ENCODE peak calls at places on chromosomes 4 and X, in four cellular contexts. C is H1, M is spleen, S is HepG2. Z is an unnamed sample. For H3K4me1, the result is how much of the 10 kb centered on the place peaks cover.

GRCh38 chrX:71067727-71068051 is 445 bp downstream of the SNX12 start:
- DNase-seq in C (no peak), M (no peak), S (no peak), Z (no peak)

GRCh38 chrX:9164086-9164485 is 130.2 kb upstream of the FAM9B start:
- DNase-seq in C (no peak), M (no peak), S (no peak), Z (no peak)

GRCh38 chrX:30777575-30777974 is 111.5 kb downstream of the TAB3 start:
- DNase-seq in C (no peak), M (no peak), S (no peak), Z (no peak)

GRCh38 chrX:129359269-129359668 is 164.0 kb downstream of the SMARCA1 start:
- DNase-seq in C (no peak), M (no peak), S (peak), Z (no peak)

GRCh38 chr4:89551191-89551590 is 243.6 kb upstream of the GPRIN3 start:
- DNase-seq in C (no peak), M (no peak), S (no peak), Z (no peak)

GRCh38 chrX:129693343-129693742 is 38.6 kb upstream of the APLN start:
- DNase-seq in C (no peak), M (no peak), S (peak), Z (peak)

GRCh38 chrX:151724563-151725337 is 8.9 kb downstream of the FATE1 start:
- DNase-seq in C (no peak), M (no peak), S (no peak), Z (no peak)

GRCh38 chr4:62816566-62816965 is 1592.7 kb downstream of the TECRL start:
- DNase-seq in C (no peak), M (no peak), S (no peak), Z (no peak)

GRCh38 chr4:98568896-98569663 is 89.3 kb downstream of the TSPAN5 start:
- DNase-seq in C (no peak), M (no peak), S (no peak), Z (no peak)

GRCh38 chr4:53734584-53735363 is 143.5 kb upstream of the LNX1 start:
- DNase-seq in C (no peak), M (no peak), S (no peak), Z (no peak)

GRCh38 chrX:151789179-151789800 is 54.7 kb downstream of the CNGA2 start:
- DNase-seq in C (no peak), M (no peak), S (no peak), Z (peak)

GRCh38 chr4:25466966-25467697 is 90.1 kb downstream of the ANAPC4 start:
- DNase-seq in C (no peak), M (no peak), S (no peak), Z (no peak)

GRCh38 chr4:6834867-6835266 is 52.3 kb downstream of the KIAA0232 start:
- DNase-seq in C (no peak), M (no peak), S (no peak), Z (no peak)

GRCh38 chr4:123806057-123806456 is 409.5 kb downstream of the SPRY1 start:
- DNase-seq in C (no peak), M (no peak), S (no peak), Z (no peak)

GRCh38 chrX:37995428-37995827 is 10.9 kb upstream of the SYTL5 start:
- DNase-seq in C (no peak), M (no peak), S (peak), Z (no peak)

GRCh38 chrX:49268702-49269009 is 937 bp upstream of the PPP1R3F start:
- DNase-seq in C (no peak), M (no peak), S (no peak), Z (no peak)

GRCh38 chrX:27915617-27916016 is 65.6 kb downstream of the DCAF8L1 start:
- DNase-seq in C (no peak), M (no peak), S (no peak), Z (no peak)

GRCh38 chrX:42538405-42538804 is 239.6 kb downstream of the PPP1R2C start:
- DNase-seq in C (no peak), M (no peak), S (peak), Z (no peak)

GRCh38 chr4:108512615-108513505 is 107.5 kb upstream of the RPL34 start:
- DNase-seq in C (peak), M (no peak), S (peak), Z (no peak)

GRCh38 chr4:41640905-41641304 is 102.9 kb downstream of the LIMCH1 start:
- DNase-seq in C (no peak), M (no peak), S (no peak), Z (no peak)

GRCh38 chrX:118360429-118361125 is 14.7 kb downstream of the WDR44 start:
- DNase-seq in C (no peak), M (no peak), S (no peak), Z (no peak)

GRCh38 chr4:3037957-3038451 is 36.3 kb downstream of the HTT-AS start:
- DNase-seq in C (no peak), M (peak), S (no peak), Z (no peak)

GRCh38 chrX:105191878-105192277 is 28.6 kb downstream of the TEX13A start:
- DNase-seq in C (no peak), M (no peak), S (no peak), Z (no peak)

GRCh38 chr4:42596918-42597317 is 60.0 kb downstream of the ATP8A1 start:
- DNase-seq in C (no peak), M (no peak), S (no peak), Z (no peak)

GRCh38 chr4:86595426-86595805 is 1.3 kb downstream of the PTPN13 start:
- DNase-seq in C (no peak), M (no peak), S (no peak), Z (no peak)

GRCh38 chrX:139639253-139639652 is 68.7 kb downstream of the MCF2 start:
- DNase-seq in C (no peak), M (no peak), S (no peak), Z (no peak)

GRCh38 chrX:39063037-39063436 is 261.8 kb downstream of the MID1IP1 start:
- DNase-seq in C (no peak), M (no peak), S (no peak), Z (no peak)

GRCh38 chr4:110460074-110460761 is 15.7 kb upstream of the ENPEP start:
- DNase-seq in C (no peak), M (no peak), S (no peak), Z (no peak)

GRCh38 chrX:7083468-7084396 is 63.8 kb upstream of the STS start:
- DNase-seq in C (no peak), M (no peak), S (no peak), Z (no peak)

DNA sequence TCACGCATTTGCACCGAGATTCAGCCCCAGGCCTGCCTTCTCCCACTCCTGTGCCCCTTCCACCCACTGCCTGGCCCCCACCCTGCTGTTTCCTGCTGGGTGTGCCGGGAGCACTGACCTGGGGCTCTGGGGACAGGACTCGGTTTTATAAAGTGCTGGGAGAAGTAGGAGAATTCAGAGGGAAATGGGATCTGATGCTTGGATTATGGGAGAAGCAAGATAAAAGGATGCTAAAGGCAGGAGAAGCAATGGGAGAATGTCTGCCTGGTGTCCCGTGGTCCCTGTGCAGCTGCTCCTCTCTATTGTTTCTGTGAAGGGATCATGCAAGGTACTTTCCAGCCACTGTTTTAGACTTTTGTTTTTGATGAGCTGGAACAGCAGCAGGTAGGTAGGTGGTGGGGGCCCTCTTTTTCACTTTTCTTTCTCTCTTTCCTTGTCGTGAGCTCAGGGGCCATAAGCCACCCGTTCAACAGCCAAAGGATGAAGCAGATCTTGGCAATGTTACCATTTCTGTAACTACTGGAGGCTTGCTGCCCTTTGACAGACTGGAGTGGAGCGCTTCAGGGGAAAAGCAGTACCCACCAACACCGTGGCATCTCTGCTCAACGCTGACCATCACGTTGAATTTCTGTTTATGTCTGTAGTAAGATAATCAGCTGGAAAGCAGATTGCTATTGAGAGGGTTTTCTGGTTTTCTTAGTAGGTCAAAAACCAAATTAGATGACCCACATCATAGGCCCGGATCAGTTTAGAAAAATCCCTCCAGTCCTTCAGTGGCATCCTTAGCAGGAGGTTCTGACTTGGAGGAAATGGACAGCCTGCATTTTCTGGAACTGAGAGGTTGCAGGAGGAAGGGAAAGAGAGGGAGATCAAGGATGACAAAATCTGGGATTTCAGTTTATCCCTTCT is 63.8 kb upstream of the ENPP6 start:
- DNase-seq in C (no peak), M (no peak), S (no peak), Z (peak)
- TF ChIP-seq POLR2A in C (no peak), M (no peak), S (no peak), Z (no peak)

DNA sequence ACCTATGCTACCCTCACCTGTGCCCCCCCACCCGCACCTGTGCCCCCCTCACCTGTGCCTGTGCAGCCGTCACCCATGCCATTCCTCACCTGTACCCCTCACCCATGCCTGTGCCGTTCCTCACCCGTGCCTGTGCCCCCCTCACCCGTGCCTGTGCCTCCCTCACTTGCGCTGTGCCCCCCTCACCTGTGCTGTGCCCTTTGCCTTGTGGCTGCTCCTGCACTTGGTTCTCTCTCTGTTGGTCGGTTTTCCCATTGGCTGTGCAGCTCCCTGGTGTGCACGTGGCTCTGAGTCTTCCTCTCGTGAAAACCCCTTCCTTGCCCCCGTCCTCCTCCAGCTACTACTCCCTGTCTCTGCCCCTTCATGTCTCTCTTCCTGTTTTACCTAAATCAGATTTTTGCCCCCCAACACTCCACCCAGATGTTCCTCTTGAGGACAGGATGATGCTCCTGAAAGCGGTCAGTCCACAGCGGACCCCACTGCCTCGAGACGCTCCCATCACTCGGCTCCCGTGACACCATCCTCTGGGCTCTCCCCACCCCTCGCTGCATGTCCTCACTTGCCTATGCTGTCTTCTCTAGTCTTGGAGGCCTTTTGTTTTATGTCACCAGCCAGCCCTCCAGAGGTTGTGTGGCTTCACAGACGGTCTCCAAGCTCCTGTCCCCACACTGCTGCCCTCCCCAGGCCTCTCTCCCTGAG is 6.8 kb downstream of the MAEA start:
- DNase-seq in C (no peak), M (peak), S (no peak), Z (no peak)
- H3K4me1 ChIP-seq in C (under half), M (half or more), S (under half), Z (half or more)

GRCh38 chr4:40306991-40307390 is 28.1 kb upstream of the CHRNA9 start:
- DNase-seq in C (no peak), M (no peak), S (no peak), Z (no peak)
- H3K4me3 ChIP-seq in C (no peak), M (peak), S (no peak), Z (no peak)

DNA sequence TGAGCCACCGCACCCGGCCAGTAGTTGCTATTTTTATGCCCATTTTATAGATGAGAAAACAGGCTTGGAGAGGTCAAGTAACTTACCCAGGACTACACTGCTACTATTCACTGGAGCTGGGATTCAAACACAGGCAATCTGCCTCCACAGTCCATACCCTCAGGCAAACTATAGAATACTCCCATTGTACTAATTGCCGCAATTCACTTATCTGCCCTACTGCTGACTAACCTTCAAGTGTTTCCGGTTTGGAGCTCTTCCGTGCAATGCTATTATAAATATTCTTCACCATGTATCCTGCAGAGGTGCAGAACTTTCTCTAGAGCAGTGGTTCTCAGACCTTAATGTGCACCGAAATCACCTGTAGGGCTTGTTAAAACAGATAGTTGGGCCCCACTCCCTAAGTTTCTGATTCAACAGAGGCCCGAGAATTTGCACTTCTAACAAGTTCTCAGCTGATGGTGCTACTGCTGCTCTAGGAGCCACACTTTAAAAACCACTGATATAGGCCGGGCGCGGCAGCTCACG is 1.9 kb upstream of the G3BP2 start:
- DNase-seq in C (no peak), M (no peak), S (no peak), Z (no peak)
- TF ChIP-seq POLR2A in C (no peak), M (no peak), S (no peak), Z (no peak)